ENCODE peak calls at places on chromosomes 16 and 17, in eight cellular contexts. F is breast epithelium, D is WERI-Rb-1, Z is A549, E is NB4, B is brain microvascular endothelial cell, S is AG10803, A is cardiac muscle cell. G is an unnamed sample.
A peak's percentile ranks its signal among the peaks of the same experiment; 100 is the strongest.

GRCh38 chr17:33045236-33045635 is 53.6 kb downstream of the SPACA3 start:
- DNase-seq in F (no peak), D (no peak), Z (no peak), E (no peak), B (no peak), S (no peak), A (no peak), G (no peak)

GRCh38 chr16:67333315-67333714 is 6.7 kb downstream of the LRRC36 start:
- DNase-seq in F (no peak), D (no peak), Z (no peak), E (no peak), B (no peak), S (no peak), A (no peak), G (no peak)

GRCh38 chr17:81040791-81041337 is 5.9 kb downstream of the BAIAP2 start:
- DNase-seq in F (no peak), D (peak; percentile 79), Z (peak; percentile 77), E (peak; percentile 60), B (no peak), S (no peak), A (no peak), G (no peak)

GRCh38 chr16:81650982-81651562 is 128.0 kb upstream of the PLCG2 start:
- DNase-seq in F (no peak), D (no peak), Z (no peak), E (no peak), B (peak; percentile 34), S (no peak), A (peak; percentile 79), G (no peak)

GRCh38 chr17:40316571-40317344 is 7.8 kb downstream of the RARA start:
- DNase-seq in F (peak; percentile 83), D (peak; percentile 57), Z (peak; percentile 82), E (peak; percentile 42), B (peak; percentile 61), S (peak; percentile 87), A (peak; percentile 81), G (no peak)

GRCh38 chr16:72818286-72818845 is 229.6 kb downstream of the ZFHX3 start:
- DNase-seq in F (no peak), D (no peak), Z (no peak), E (peak; percentile 24), B (no peak), S (no peak), A (no peak), G (peak; percentile 62)

GRCh38 chr17:16040710-16041251 is 41.2 kb downstream of the TTC19 start:
- DNase-seq in F (no peak), D (no peak), Z (no peak), E (no peak), B (peak; percentile 57), S (peak; percentile 87), A (peak; percentile 81), G (peak; percentile 95)

GRCh38 chr16:58614212-58614611 is 15.4 kb downstream of the CNOT1 start:
- DNase-seq in F (no peak), D (no peak), Z (no peak), E (no peak), B (peak; percentile 65), S (peak; percentile 81), A (peak; percentile 62), G (no peak)

GRCh38 chr17:65293584-65294183 is 156.5 kb downstream of the RGS9 start:
- DNase-seq in F (no peak), D (no peak), Z (no peak), E (no peak), B (no peak), S (no peak), A (no peak), G (no peak)

GRCh38 chr16:80776856-80777255 is 27.5 kb downstream of the CDYL2 start:
- DNase-seq in F (no peak), D (no peak), Z (no peak), E (no peak), B (no peak), S (no peak), A (no peak), G (no peak)

GRCh38 chr17:50175035-50175788 is 9.4 kb downstream of the SGCA start:
- DNase-seq in F (no peak), D (no peak), Z (no peak), E (no peak), B (peak; percentile 2), S (no peak), A (no peak), G (no peak)

GRCh38 chr17:48728232-48729231 is at the start of gene HOXB13:
- DNase-seq in F (no peak), D (peak; percentile 75), Z (peak; percentile 86), E (no peak), B (no peak), S (peak; percentile 57), A (peak; percentile 47), G (no peak)

GRCh38 chr17:63474914-63475460 is 1.9 kb upstream of the ACE start:
- DNase-seq in F (no peak), D (no peak), Z (no peak), E (no peak), B (no peak), S (no peak), A (no peak), G (no peak)

GRCh38 chr17:63475491-63476412 is 1.1 kb upstream of the ACE start:
- DNase-seq in F (no peak), D (peak; percentile 87), Z (no peak), E (no peak), B (no peak), S (no peak), A (no peak), G (no peak)

GRCh38 chr17:63476494-63476856 is 386 bp upstream of the ACE start:
- DNase-seq in F (no peak), D (peak; percentile 90), Z (no peak), E (no peak), B (no peak), S (no peak), A (peak; percentile 38), G (no peak)

GRCh38 chr17:63477471-63478440 is 895 bp downstream of the ACE start:
- DNase-seq in F (no peak), D (peak; percentile 60), Z (no peak), E (peak; percentile 62), B (no peak), S (no peak), A (peak; percentile 18), G (no peak)

DNA sequence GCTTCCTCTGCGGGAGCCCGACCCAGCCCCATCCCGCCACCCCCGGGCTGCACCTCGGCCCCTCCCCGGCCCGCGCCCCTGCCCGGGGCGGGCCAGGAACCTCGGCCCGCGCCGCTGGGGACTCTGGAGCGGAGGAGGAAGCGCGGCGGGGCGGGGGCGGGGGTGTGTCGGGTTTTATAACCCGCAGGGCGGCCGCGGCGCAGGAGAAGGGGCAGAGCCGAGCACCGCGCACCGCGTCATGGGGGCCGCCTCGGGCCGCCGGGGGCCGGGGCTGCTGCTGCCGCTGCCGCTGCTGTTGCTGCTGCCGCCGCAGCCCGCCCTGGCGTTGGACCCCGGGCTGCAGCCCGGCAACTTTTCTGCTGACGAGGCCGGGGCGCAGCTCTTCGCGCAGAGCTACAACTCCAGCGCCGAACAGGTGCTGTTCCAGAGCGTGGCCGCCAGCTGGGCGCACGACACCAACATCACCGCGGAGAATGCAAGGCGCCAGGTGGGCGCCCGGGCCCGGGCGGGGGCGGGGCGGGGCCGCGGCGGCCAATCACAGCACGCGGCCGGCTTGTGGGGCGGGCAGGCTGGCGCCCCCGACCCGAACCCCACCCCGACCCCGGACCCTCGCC is at the start of gene ACE:
- DNase-seq in F (no peak), D (peak; percentile 90), Z (peak; percentile 58), E (peak; percentile 70), B (no peak), S (no peak), A (peak; percentile 25), G (no peak)
- H3K4me3 ChIP-seq in F (peak within 1 kb of the TSS; percentile 77), D (peak within 1 kb of the TSS; percentile 65), Z (peak within 1 kb of the TSS; percentile 63), E (peak within 1 kb of the TSS; percentile 21), B (peak within 1 kb of the TSS; percentile 47), S (peak within 1 kb of the TSS; percentile 58), A (peak within 1 kb of the TSS; percentile 54), G (peak within 1 kb of the TSS; percentile 35)

GRCh38 chr17:68319420-68320162 is 28.3 kb downstream of the ARSG start:
- DNase-seq in F (no peak), D (no peak), Z (no peak), E (peak; percentile 62), B (no peak), S (no peak), A (no peak), G (no peak)

GRCh38 chr17:68318103-68318991 is 27.1 kb downstream of the ARSG start:
- DNase-seq in F (no peak), D (no peak), Z (peak; percentile 43), E (peak; percentile 87), B (peak; percentile 82), S (peak; percentile 57), A (peak; percentile 55), G (peak; percentile 23)

GRCh38 chr17:68322630-68323029 is 31.3 kb downstream of the ARSG start:
- DNase-seq in F (no peak), D (no peak), Z (no peak), E (no peak), B (no peak), S (no peak), A (no peak), G (no peak)

GRCh38 chr17:68320943-68321557 is 29.8 kb downstream of the ARSG start:
- DNase-seq in F (no peak), D (no peak), Z (no peak), E (no peak), B (no peak), S (no peak), A (no peak), G (no peak)

GRCh38 chr17:68320311-68320865 is 29.1 kb downstream of the ARSG start:
- DNase-seq in F (no peak), D (no peak), Z (no peak), E (no peak), B (no peak), S (no peak), A (no peak), G (no peak)
- H3K4me3 ChIP-seq in F (no peak overlapping the region), D (no peak overlapping the region), Z (no peak overlapping the region), E (no peak overlapping the region), B (no peak overlapping the region), S (no peak overlapping the region), A (no peak overlapping the region), G (no peak overlapping the region)

GRCh38 chr17:68238894-68239293 is 8.9 kb upstream of the AMZ2 start:
- DNase-seq in F (no peak), D (no peak), Z (no peak), E (no peak), B (no peak), S (no peak), A (no peak), G (no peak)

GRCh38 chr17:68239967-68240366 is 7.9 kb upstream of the AMZ2 start:
- DNase-seq in F (no peak), D (no peak), Z (no peak), E (no peak), B (no peak), S (no peak), A (no peak), G (no peak)

GRCh38 chr17:68238488-68238887 is 9.4 kb upstream of the AMZ2 start:
- DNase-seq in F (no peak), D (no peak), Z (no peak), E (peak; percentile 30), B (no peak), S (no peak), A (no peak), G (no peak)
- H3K4me3 ChIP-seq in F (no peak overlapping the region), D (no peak overlapping the region), Z (no peak overlapping the region), E (no peak overlapping the region), B (no peak overlapping the region), S (no peak overlapping the region), A (no peak overlapping the region), G (no peak overlapping the region)

DNA sequence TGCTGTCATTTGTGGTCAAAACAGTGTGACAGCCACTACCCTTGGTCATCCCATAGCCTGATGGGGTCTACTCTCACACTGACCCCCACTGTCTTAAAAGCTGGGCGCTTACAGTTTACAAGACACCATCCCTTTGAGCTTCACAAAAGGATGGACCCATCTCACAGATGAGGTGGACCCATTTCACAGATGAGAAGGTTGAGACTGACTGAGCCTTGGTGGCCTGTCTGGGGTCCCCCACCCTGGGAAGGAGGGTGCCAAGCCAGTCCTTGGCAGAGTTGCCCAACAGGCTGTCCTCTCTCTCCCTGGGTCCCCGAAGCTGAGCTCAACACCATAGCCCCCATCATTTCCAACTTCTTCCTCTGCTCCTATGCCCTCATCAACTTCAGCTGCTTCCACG is 17.1 kb downstream of the SLC12A3 start:
- DNase-seq in F (no peak), D (no peak), Z (no peak), E (no peak), B (no peak), S (no peak), A (no peak), G (no peak)
- H3K4me3 ChIP-seq in F (no peak overlapping the region), D (no peak overlapping the region), Z (no peak overlapping the region), E (no peak overlapping the region), B (no peak overlapping the region), S (no peak overlapping the region), A (no peak overlapping the region), G (no peak overlapping the region)

G was measured in astrocyte of the cerebellum.